ENCODE peak calls at places on chromosomes 13 and 19, in five cellular contexts. M, X, C, Y and I are unnamed samples.

GRCh38 chr19:36775768-36776167 is 3.2 kb upstream of the ZNF850 start:
- DNase-seq in Y (no peak), C (no peak), X (no peak), M (no peak), I (no peak)

GRCh38 chr19:1189419-1189818 is 15.4 kb upstream of the SBNO2 start:
- DNase-seq in C (no peak), X (no peak), Y (no peak), M (peak), I (peak)

GRCh38 chr19:4343845-4344713 is 717 bp downstream of the MPND start:
- DNase-seq in M (no peak), X (peak), Y (no peak), C (no peak), I (peak)

GRCh38 chr19:4911786-4912672 is 2.7 kb downstream of the UHRF1 start:
- DNase-seq in Y (peak), M (peak), C (peak), X (peak), I (peak)

GRCh38 chr19:40413291-40413994 is at the start of gene PRX:
- DNase-seq in Y (no peak), C (no peak), X (no peak), M (peak), I (no peak)

GRCh38 chr19:45177817-45178261 is at the start of gene TRAPPC6A:
- DNase-seq in X (no peak), Y (no peak), M (no peak), C (no peak), I (no peak)

GRCh38 chr19:53874384-53874995 is 6.8 kb downstream of the MYADM start:
- DNase-seq in X (no peak), M (no peak), Y (no peak), C (no peak), I (no peak)

GRCh38 chr13:98942997-98943396 is 34.9 kb downstream of the DOCK9 start:
- DNase-seq in M (no peak), C (no peak), Y (no peak), X (no peak), I (no peak)

GRCh38 chr13:66831317-66831716 is 398.8 kb downstream of the PCDH9 start:
- DNase-seq in Y (no peak), X (no peak), C (no peak), M (no peak), I (no peak)

GRCh38 chr13:66222926-66223325 is 1007.2 kb downstream of the PCDH9 start:
- DNase-seq in Y (no peak), M (no peak), C (peak), X (no peak), I (no peak)

GRCh38 chr19:57907394-57907793 is 9.0 kb downstream of the ZNF417 start:
- DNase-seq in X (no peak), C (no peak), Y (no peak), M (no peak), I (no peak)

GRCh38 chr19:57903298-57904174 is 12.9 kb downstream of the ZNF417 start:
- DNase-seq in X (peak), Y (no peak), M (peak), C (no peak), I (no peak)

GRCh38 chr19:57905258-57905657 is 11.1 kb downstream of the ZNF417 start:
- DNase-seq in X (no peak), C (no peak), M (no peak), Y (no peak), I (no peak)
- TF ChIP-seq CTCF in X (no peak), C (no peak), M (no peak), Y (no peak), I (no peak)

DNA sequence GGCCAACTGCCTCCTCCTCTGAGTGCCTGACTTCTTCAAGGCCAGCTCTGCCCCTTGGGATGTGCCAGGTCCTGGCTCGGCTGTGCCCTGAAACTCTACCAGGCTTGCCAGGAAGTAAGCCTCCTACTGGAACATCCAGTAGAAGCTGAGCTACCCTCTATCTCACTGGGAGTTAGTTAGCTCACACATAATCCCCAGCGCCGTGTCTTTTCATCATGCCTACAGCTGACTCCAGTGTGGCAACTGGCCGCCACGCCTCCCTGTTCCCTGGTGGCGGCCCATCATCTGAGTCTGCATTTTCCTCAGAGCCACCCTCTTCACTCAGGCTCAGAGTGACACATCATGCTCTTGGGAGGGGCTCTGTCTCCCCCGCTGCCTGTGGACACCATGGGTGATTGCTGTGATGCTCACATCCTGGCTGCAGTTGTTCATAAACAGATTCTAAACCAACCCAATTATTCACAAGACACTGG is 131.8 kb upstream of the IRS2 start:
- DNase-seq in M (peak), Y (no peak), C (no peak), X (no peak), I (no peak)
- TF ChIP-seq CTCF in M (no peak), Y (no peak), C (no peak), X (no peak), I (no peak)

DNA sequence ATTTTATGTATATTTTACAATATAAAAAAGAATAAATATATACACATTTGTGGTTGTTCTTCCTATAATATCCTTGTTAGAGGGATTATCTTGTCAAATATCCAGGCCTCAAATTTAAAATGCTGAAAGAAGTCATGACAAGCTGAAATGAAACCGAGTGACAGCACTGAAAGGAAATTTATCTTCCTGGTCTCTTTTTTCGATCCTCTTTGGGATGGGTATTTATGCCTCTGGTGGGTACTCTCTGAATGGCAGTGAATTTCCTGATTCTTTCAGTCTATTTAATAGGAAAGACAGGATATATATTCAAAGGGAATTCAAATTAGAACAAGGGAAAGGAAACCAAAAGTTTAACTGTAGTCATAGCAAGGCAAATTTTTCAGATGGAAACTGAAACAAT is 98.0 kb downstream of the DLEU7 start:
- DNase-seq in C (no peak), X (no peak), M (no peak), Y (no peak), I (no peak)
- TF ChIP-seq CTCF in C (no peak), X (no peak), M (peak), Y (peak), I (no peak)

DNA sequence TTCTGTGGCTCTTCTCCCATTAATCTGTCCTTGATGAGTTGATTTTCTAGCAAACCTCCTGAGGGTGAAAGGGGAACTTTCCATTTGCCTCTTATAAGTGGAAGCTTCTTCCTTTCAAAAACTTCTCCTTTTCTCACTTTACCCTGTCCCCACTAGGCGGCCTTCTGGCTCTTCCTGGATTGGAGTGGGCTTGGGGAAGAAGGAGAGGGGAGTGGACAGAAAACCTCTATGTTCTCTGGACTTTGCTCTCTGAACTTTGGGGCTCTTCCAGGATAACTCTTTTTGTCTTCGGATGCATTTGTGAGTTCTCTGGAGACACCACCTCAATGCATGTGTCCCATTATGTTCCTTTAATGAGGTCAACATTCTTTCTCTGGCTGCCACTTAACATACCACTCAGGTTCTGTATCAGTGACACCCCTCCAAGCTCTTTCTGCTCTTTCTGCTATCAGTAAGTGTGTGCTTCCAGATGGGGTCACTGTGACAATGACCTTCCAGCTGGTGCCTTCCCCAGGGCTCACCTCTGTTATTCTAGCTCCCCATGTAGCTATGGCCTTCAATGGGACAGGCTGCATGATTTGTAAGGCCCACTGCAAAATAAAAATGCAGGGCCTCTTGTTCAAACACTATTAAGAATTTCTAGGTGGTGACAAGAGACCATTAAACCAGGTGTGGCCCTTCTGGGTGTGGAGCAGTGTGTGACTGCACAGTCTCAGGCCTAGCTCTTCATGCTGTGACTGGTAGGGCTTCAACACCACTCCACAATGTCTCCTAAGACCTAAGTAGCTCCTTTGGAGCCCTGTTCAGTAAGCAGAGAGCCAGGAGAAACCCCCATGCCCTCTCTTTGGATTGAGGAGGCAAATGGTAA is 389.2 kb downstream of the EFNB2 start:
- DNase-seq in C (no peak), Y (no peak), X (peak), M (no peak), I (no peak)
- TF ChIP-seq CTCF in C (no peak), Y (peak), X (no peak), M (no peak), I (no peak)

GRCh38 chr19:33752945-33753344 is 43.7 kb upstream of the KCTD15 start:
- DNase-seq in Y (no peak), C (no peak), M (no peak), X (no peak), I (no peak)

GRCh38 chr19:33754361-33754760 is 42.3 kb upstream of the KCTD15 start:
- DNase-seq in X (no peak), Y (no peak), C (no peak), M (no peak), I (no peak)

GRCh38 chr19:33751386-33751770 is 45.3 kb upstream of the KCTD15 start:
- DNase-seq in Y (no peak), M (no peak), X (no peak), C (no peak), I (no peak)

GRCh38 chr19:33750587-33751385 is 45.9 kb upstream of the KCTD15 start:
- DNase-seq in Y (no peak), M (no peak), X (no peak), C (no peak), I (no peak)

GRCh38 chr19:33752018-33752790 is 44.5 kb upstream of the KCTD15 start:
- DNase-seq in Y (no peak), M (peak), C (no peak), X (no peak), I (no peak)
- TF ChIP-seq CTCF in Y (no peak), M (no peak), C (no peak), X (no peak), I (no peak)

DNA sequence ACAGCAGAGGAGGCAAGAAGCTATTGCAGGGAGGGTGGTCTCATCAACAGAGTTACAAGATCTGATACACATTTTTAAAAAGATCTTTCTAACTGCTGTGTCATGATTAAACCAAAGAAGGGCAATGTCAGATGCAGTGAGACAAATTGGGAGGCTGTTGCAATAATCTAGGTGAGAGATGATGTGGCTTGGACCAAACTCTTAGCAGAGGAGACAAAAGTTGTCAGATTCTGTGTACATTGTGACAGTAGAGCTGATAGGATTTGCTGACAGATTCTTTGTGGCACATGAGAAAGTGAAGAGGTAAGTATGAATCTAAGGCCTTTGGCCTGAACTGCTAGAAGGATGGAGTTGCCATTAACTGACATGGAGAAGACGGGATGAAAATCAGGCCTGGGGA is 12.9 kb upstream of the LRRC63 start:
- DNase-seq in X (no peak), M (no peak), Y (no peak), C (no peak), I (no peak)
- TF ChIP-seq CTCF in X (no peak), M (no peak), Y (no peak), C (no peak), I (no peak)

DNA sequence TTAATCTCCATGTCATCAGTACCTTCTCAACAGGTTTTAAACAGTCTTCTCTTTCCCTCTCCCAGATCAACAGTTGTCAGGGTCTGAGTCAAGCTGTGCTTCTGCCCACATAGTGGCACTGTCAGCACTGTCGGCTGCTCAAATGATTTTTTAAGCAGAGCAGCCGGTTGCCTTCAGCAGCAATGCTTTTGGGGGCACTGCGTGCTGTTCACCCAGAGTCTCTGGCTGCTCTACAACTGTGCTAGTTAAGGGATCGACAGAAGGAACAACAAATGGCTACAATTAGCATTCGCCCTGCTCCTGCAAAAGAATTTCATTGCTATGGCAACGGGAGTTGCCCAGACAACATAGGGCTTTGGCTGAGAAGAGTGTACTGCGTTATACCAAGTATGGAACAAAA is 412.9 kb downstream of the DIAPH3 start:
- DNase-seq in Y (peak), C (no peak), X (no peak), M (peak), I (no peak)
- TF ChIP-seq CTCF in Y (no peak), C (no peak), X (no peak), M (no peak), I (no peak)

DNA sequence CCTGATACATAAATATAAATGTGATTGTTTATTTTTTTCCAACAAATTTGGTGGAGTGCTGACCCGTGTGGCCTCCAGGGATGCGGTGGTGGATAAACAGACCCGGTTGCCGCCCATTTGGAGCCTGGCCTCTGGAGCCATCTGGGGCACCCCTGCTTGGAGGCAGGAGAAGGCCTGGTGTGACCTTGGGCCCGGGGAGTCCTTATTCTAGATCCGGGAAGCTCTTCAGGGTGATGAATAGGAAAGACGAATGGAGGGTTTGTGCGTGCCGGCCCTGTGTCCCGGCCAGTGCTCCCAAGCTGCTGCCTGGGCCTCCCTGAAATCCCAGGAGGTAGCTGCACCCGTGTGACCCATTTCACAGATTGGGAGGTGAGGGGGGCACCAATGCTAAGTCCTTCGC is 11.5 kb downstream of the PAK4 start:
- DNase-seq in M (no peak), C (no peak), X (no peak), Y (no peak), I (no peak)
- TF ChIP-seq CTCF in M (no peak), C (no peak), X (no peak), Y (no peak), I (no peak)

GRCh38 chr19:9431475-9431874 is 3.9 kb downstream of the ZNF266 start:
- DNase-seq in C (no peak), M (peak), Y (peak), X (peak), I (peak)
- TF ChIP-seq CTCF in C (no peak), M (peak), Y (peak), X (peak), I (peak)

DNA sequence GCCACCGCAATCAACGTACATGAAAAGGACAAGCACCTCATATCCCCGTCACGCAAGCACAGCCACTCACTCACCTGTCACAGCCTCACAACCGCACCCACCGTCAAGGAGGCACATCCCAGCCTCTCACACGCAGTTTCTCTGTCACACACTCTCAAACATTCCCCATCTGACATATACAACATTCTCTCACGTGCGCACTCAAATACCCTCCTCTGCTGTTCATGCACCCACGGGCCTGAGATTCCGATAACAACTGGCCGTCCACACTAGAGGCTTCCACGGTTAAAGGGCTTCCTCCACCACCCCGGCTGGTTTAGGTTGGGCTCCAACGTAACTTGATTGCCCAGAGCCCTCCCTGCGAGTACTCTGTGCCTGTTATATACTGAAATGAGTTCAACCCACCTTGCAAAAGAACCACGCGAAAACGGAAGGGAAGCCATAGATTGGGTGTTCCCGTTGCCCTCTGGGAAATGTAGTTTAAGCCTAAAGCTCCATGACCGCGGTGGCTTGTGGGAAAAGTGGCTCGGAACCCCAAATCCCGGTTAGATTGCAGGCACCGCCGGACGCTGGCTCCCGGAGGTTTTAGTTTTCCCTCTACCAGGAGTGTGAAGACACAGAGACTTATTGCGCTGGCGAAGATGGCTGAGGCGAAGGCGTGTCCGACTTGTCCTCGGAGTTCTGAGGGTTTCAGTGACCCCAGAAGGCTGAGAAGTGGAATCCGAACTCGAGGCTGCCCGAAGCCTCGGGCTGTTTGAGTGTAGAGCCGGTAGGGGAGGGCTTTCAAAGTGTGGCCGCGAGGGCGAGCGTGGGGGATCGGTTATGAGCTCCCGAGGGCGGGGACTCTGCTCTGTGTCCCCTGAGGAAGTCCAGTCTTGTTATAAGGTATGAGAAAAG is at the start of gene ZNF573:
- DNase-seq in Y (peak), C (peak), M (peak), X (peak), I (peak)
- TF ChIP-seq CTCF in Y (peak), C (no peak), M (peak), X (no peak), I (no peak)